ENCODE peak calls at places on chromosomes 6 and 20, in six cellular contexts. H, U, W, K, T and B are unnamed samples.
A peak's percentile ranks its signal among the peaks of the same experiment; 100 is the strongest.

GRCh38 chr6:87653074-87653962 is 48.7 kb downstream of the AKIRIN2 start:
- DNase-seq in T (no peak), W (peak; percentile 41), K (no peak), U (no peak), H (no peak), B (no peak)

GRCh38 chr6:96651816-96652215 is 88.9 kb downstream of the FHL5 start:
- DNase-seq in T (no peak), K (no peak), U (no peak), H (no peak), W (no peak), B (no peak)

GRCh38 chr6:32113386-32114352 is 4.5 kb upstream of the TNXB start:
- DNase-seq in H (peak; percentile 56), K (peak; percentile 59), T (no peak), W (no peak), U (peak; percentile 61), B (peak; percentile 79)

GRCh38 chr6:37456816-37457560 is 24.0 kb downstream of the CMTR1 start:
- DNase-seq in H (no peak), T (no peak), U (no peak), W (no peak), K (no peak), B (no peak)

GRCh38 chr6:52596371-52597028 is 19.6 kb upstream of the TRAM2 start:
- DNase-seq in T (no peak), K (no peak), H (no peak), W (no peak), U (no peak), B (no peak)

GRCh38 chr6:163585932-163586437 is 171.5 kb downstream of the QKI start:
- DNase-seq in H (no peak), T (no peak), K (no peak), U (no peak), W (no peak), B (peak; percentile 66)

GRCh38 chr20:7843613-7844012 is 96.6 kb downstream of the HAO1 start:
- DNase-seq in H (no peak), W (no peak), K (no peak), T (no peak), U (no peak), B (no peak)

GRCh38 chr6:110359554-110359953 is 1.4 kb upstream of the METTL24 start:
- DNase-seq in W (no peak), T (no peak), K (no peak), U (no peak), H (no peak), B (no peak)

GRCh38 chr20:19114410-19114809 is 98.0 kb upstream of the SLC24A3 start:
- DNase-seq in K (no peak), W (no peak), T (no peak), U (no peak), H (no peak), B (no peak)